ENCODE peak calls at places on chromosome 13, in eight cellular contexts. X, H, L, P, Q, J, C and W are unnamed samples.

GRCh38 chr13:43360911-43361605 is 337.7 kb downstream of the DNAJC15 start:
- DNase-seq in X (no peak), H (no peak), L (no peak), P (no peak), Q (peak; percentile 3), J (no peak), C (no peak), W (no peak)

GRCh38 chr13:40207110-40207478 is 459.3 kb downstream of the FOXO1 start:
- DNase-seq in X (no peak), H (no peak), L (peak; percentile 69), P (no peak), Q (no peak), J (no peak), C (no peak), W (no peak)

GRCh38 chr13:113924184-113924583 is 49.7 kb downstream of the C13orf46 start:
- DNase-seq in X (no peak), H (no peak), L (no peak), P (no peak), Q (no peak), J (no peak), C (no peak), W (no peak)

GRCh38 chr13:40161931-40162330 is 504.5 kb downstream of the FOXO1 start:
- DNase-seq in X (no peak), H (no peak), L (no peak), P (no peak), Q (no peak), J (no peak), C (no peak), W (no peak)

GRCh38 chr13:113049981-113050380 is 55.6 kb upstream of the F7 start:
- DNase-seq in X (no peak), H (no peak), L (no peak), P (no peak), Q (no peak), J (no peak), C (no peak), W (no peak)

GRCh38 chr13:51585234-51585672 is 991 bp downstream of the WDFY2 start:
- DNase-seq in X (no peak), H (no peak), L (no peak), P (no peak), Q (no peak), J (no peak), C (no peak), W (no peak)

GRCh38 chr13:25217023-25217909 is 45.2 kb upstream of the AMER2 start:
- DNase-seq in X (no peak), H (peak; percentile 63), L (no peak), P (no peak), Q (peak; percentile 2), J (no peak), C (no peak), W (no peak)

GRCh38 chr13:51826606-51827005 is 18.4 kb downstream of the TMEM272 start:
- DNase-seq in X (no peak), H (no peak), L (no peak), P (peak; percentile 71), Q (no peak), J (peak; percentile 68), C (no peak), W (no peak)

GRCh38 chr13:54573186-54573585 is 1544.6 kb downstream of the OLFM4 start:
- DNase-seq in X (no peak), H (no peak), L (no peak), P (no peak), Q (no peak), J (no peak), C (no peak), W (no peak)

GRCh38 chr13:51451467-51452390 is 1.1 kb downstream of the INTS6 start:
- DNase-seq in X (no peak), H (peak; percentile 63), L (peak; percentile 87), P (peak; percentile 58), Q (peak; percentile 50), J (peak; percentile 77), C (no peak), W (peak; percentile 80)

GRCh38 chr13:69108486-69108885 is 999.1 kb upstream of the ATXN8OS start:
- DNase-seq in X (no peak), H (no peak), L (no peak), P (no peak), Q (no peak), J (no peak), C (no peak), W (no peak)

GRCh38 chr13:104782741-104783140 is 1716.5 kb upstream of the SLC10A2 start:
- DNase-seq in X (no peak), H (no peak), L (no peak), P (no peak), Q (no peak), J (no peak), C (no peak), W (no peak)

GRCh38 chr13:113448885-113449692 is 4.2 kb downstream of the ADPRHL1 start:
- DNase-seq in X (no peak), H (no peak), L (peak; percentile 53), P (peak; percentile 55), Q (peak; percentile 93), J (peak; percentile 46), C (no peak), W (no peak)

GRCh38 chr13:94542917-94543316 is 53.0 kb downstream of the TGDS start:
- DNase-seq in X (no peak), H (no peak), L (no peak), P (no peak), Q (no peak), J (no peak), C (no peak), W (no peak)

GRCh38 chr13:49097374-49097773 is 121.7 kb downstream of the FNDC3A start:
- DNase-seq in X (peak; percentile 31), H (peak; percentile 40), L (no peak), P (peak; percentile 48), Q (peak; percentile 65), J (no peak), C (peak; percentile 21), W (no peak)

GRCh38 chr13:32246468-32246867 is 68.7 kb downstream of the ZAR1L start:
- DNase-seq in X (peak; percentile 12), H (peak; percentile 67), L (no peak), P (peak; percentile 43), Q (peak; percentile 74), J (peak; percentile 56), C (no peak), W (no peak)

GRCh38 chr13:55437162-55437561 is 1703.6 kb upstream of the PRR20A start:
- DNase-seq in X (no peak), H (no peak), L (no peak), P (no peak), Q (no peak), J (no peak), C (no peak), W (no peak)

GRCh38 chr13:27012482-27013197 is 159.0 kb downstream of the USP12 start:
- DNase-seq in X (no peak), H (peak; percentile 66), L (no peak), P (no peak), Q (peak; percentile 59), J (no peak), C (peak; percentile 44), W (no peak)

GRCh38 chr13:77384999-77385398 is 58.1 kb upstream of the MYCBP2 start:
- DNase-seq in X (no peak), H (peak; percentile 42), L (no peak), P (no peak), Q (no peak), J (no peak), C (no peak), W (no peak)

GRCh38 chr13:109243311-109243951 is 543.0 kb downstream of the IRS2 start:
- DNase-seq in X (peak; percentile 51), H (peak; percentile 92), L (no peak), P (peak; percentile 76), Q (peak; percentile 88), J (no peak), C (peak; percentile 87), W (no peak)

GRCh38 chr13:21730186-21730880 is 59.5 kb downstream of the FGF9 start:
- DNase-seq in X (no peak), H (no peak), L (no peak), P (no peak), Q (no peak), J (no peak), C (no peak), W (no peak)

GRCh38 chr13:77184455-77184854 is 142.4 kb downstream of the MYCBP2 start:
- DNase-seq in X (no peak), H (no peak), L (peak; percentile 61), P (no peak), Q (no peak), J (no peak), C (no peak), W (no peak)

GRCh38 chr13:75635101-75635620 is 969 bp upstream of the LMO7 start:
- DNase-seq in X (no peak), H (peak; percentile 48), L (no peak), P (no peak), Q (no peak), J (no peak), C (no peak), W (no peak)

GRCh38 chr13:39930544-39931444 is 275.3 kb downstream of the COG6 start:
- DNase-seq in X (no peak), H (no peak), L (no peak), P (no peak), Q (peak; percentile 22), J (no peak), C (no peak), W (no peak)

GRCh38 chr13:91017669-91018053 is 329.8 kb upstream of the MIR17HG start:
- DNase-seq in X (no peak), H (no peak), L (no peak), P (no peak), Q (peak; percentile 61), J (no peak), C (no peak), W (no peak)

GRCh38 chr13:23724196-23724970 is 154.2 kb downstream of the TNFRSF19 start:
- DNase-seq in X (no peak), H (peak; percentile 22), L (no peak), P (no peak), Q (peak; percentile 49), J (no peak), C (no peak), W (no peak)

GRCh38 chr13:60655268-60655667 is 258.2 kb downstream of the TDRD3 start:
- DNase-seq in X (no peak), H (peak; percentile 13), L (no peak), P (no peak), Q (no peak), J (no peak), C (no peak), W (no peak)

GRCh38 chr13:60654405-60654804 is 257.4 kb downstream of the TDRD3 start:
- DNase-seq in X (no peak), H (peak; percentile 48), L (no peak), P (no peak), Q (peak; percentile 60), J (no peak), C (no peak), W (no peak)
- TF ChIP-seq CTCF in X (peak; percentile 2), H (peak; percentile 58), L (no peak), P (peak; percentile 15), Q (peak; percentile 79), J (peak; percentile 25), C (no peak), W (no peak)

GRCh38 chr13:108178105-108178504 is 37.2 kb downstream of the LIG4 start:
- DNase-seq in X (no peak), H (no peak), L (no peak), P (no peak), Q (no peak), J (no peak), C (no peak), W (no peak)
- TF ChIP-seq CTCF in X (no peak), H (no peak), L (no peak), P (no peak), Q (no peak), J (no peak), C (no peak), W (no peak)

GRCh38 chr13:37316935-37317334 is 211.5 kb upstream of the CSNK1A1L start:
- DNase-seq in X (no peak), H (no peak), L (no peak), P (no peak), Q (no peak), J (no peak), C (no peak), W (no peak)
- TF ChIP-seq CTCF in X (no peak), H (no peak), L (no peak), P (no peak), Q (no peak), J (no peak), C (no peak), W (no peak)

GRCh38 chr13:108086678-108087077 is 128.7 kb downstream of the LIG4 start:
- DNase-seq in X (no peak), H (no peak), L (no peak), P (no peak), Q (peak; percentile 51), J (no peak), C (no peak), W (no peak)
- TF ChIP-seq CTCF in X (peak; percentile 2), H (no peak), L (no peak), P (no peak), Q (peak; percentile 59), J (no peak), C (no peak), W (no peak)